ENCODE peak calls at places on chromosomes 5 and 9, in nine cellular contexts. P, D, U, Q, N, V, M, Z and T are unnamed samples.
A peak's percentile ranks its signal among the peaks of the same experiment; 100 is the strongest.

GRCh38 chr9:129539446-129539845 is 81.5 kb downstream of the C9orf50 start:
- DNase-seq in P (no peak), D (no peak), U (no peak), Q (no peak), N (no peak), V (no peak), M (no peak), Z (no peak), T (no peak)

GRCh38 chr9:35226685-35227084 is 64.9 kb downstream of the UNC13B start:
- DNase-seq in P (no peak), D (no peak), U (no peak), Q (no peak), N (no peak), V (no peak), M (no peak), Z (no peak), T (no peak)

GRCh38 chr9:33924978-33925797 is 108.2 kb downstream of the UBE2R2 start:
- DNase-seq in P (peak; percentile 61), D (no peak), U (no peak), Q (no peak), N (no peak), V (peak; percentile 16), M (no peak), Z (peak; percentile 70), T (peak; percentile 67)

GRCh38 chr9:93577045-93577939 is 908 bp downstream of the PHF2 start:
- DNase-seq in P (peak; percentile 24), D (no peak), U (peak; percentile 91), Q (peak; percentile 57), N (peak; percentile 90), V (no peak), M (peak; percentile 83), Z (peak; percentile 84), T (peak; percentile 31)

GRCh38 chr5:139708877-139709586 is 60.9 kb downstream of the CXXC5 start:
- DNase-seq in P (peak; percentile 29), D (no peak), U (peak; percentile 91), Q (peak; percentile 50), N (peak; percentile 87), V (no peak), M (no peak), Z (peak; percentile 94), T (peak; percentile 57)

GRCh38 chr5:7146886-7147285 is 249.1 kb upstream of the ADCY2 start:
- DNase-seq in P (no peak), D (no peak), U (no peak), Q (no peak), N (no peak), V (no peak), M (no peak), Z (no peak), T (peak; percentile 50)

GRCh38 chr9:31335529-31336234 is 1048.8 kb upstream of the ACO1 start:
- DNase-seq in P (peak; percentile 75), D (no peak), U (no peak), Q (no peak), N (no peak), V (no peak), M (no peak), Z (no peak), T (no peak)

GRCh38 chr9:123548749-123549545 is 192.9 kb downstream of the CRB2 start:
- DNase-seq in P (peak; percentile 38), D (no peak), U (no peak), Q (no peak), N (no peak), V (no peak), M (no peak), Z (no peak), T (no peak)

GRCh38 chr5:160792281-160792680 is 59.7 kb downstream of the ATP10B start:
- DNase-seq in P (no peak), D (no peak), U (no peak), Q (no peak), N (no peak), V (no peak), M (no peak), Z (no peak), T (no peak)

GRCh38 chr5:141421489-141421855 is 621 bp downstream of the PCDHGA11 start:
- DNase-seq in P (no peak), D (no peak), U (no peak), Q (no peak), N (no peak), V (no peak), M (no peak), Z (no peak), T (no peak)

GRCh38 chr5:141422742-141423291 is 2.0 kb downstream of the PCDHGA11 start:
- DNase-seq in P (no peak), D (no peak), U (peak; percentile 59), Q (no peak), N (no peak), V (no peak), M (no peak), Z (no peak), T (no peak)

GRCh38 chr5:141419074-141419880 is 1.6 kb upstream of the PCDHGA11 start:
- DNase-seq in P (no peak), D (no peak), U (peak; percentile 78), Q (no peak), N (no peak), V (no peak), M (no peak), Z (no peak), T (no peak)

DNA sequence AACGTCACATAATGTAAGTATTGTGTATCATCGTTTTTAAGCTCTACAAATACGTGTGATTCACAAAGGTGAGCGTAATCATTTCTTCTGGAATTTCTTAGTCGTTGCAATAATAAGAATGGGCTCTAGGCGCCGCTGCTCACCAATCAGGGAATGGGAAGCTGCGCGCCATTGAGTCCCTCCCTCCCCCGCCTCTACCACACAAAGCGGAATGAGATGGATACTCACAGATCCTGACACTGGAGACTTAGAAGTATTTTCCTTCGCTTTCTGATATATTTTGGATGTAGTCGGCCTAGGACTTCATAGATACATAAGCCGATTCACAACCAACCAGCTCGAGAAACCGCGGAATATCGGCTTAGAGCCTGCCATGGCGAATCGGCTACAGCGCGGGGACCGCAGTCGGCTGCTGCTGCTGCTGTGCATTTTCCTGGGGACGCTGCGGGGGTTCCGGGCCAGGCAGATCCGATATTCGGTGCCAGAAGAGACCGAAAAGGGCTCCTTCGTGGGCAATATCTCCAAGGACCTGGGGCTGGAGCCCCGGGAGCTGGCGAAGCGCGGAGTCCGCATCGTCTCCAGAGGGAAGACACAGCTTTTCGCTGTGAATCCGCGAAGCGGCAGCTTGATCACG is at the start of gene PCDHGA11:
- DNase-seq in P (peak; percentile 78), D (no peak), U (peak; percentile 77), Q (no peak), N (no peak), V (peak; percentile 4), M (no peak), Z (no peak), T (no peak)
- H3K9me3 ChIP-seq in P (peaks cover 8% of the 10 kb centered on the region), D (peaks cover 14% of the 10 kb centered on the region), U (peaks cover 67% of the 10 kb centered on the region), Q (peaks cover 100% of the 10 kb centered on the region), N (peaks cover 2% of the 10 kb centered on the region), V (peaks cover 4% of the 10 kb centered on the region), M (peaks cover 64% of the 10 kb centered on the region), Z (peaks cover 22% of the 10 kb centered on the region), T (peaks cover 98% of the 10 kb centered on the region)

DNA sequence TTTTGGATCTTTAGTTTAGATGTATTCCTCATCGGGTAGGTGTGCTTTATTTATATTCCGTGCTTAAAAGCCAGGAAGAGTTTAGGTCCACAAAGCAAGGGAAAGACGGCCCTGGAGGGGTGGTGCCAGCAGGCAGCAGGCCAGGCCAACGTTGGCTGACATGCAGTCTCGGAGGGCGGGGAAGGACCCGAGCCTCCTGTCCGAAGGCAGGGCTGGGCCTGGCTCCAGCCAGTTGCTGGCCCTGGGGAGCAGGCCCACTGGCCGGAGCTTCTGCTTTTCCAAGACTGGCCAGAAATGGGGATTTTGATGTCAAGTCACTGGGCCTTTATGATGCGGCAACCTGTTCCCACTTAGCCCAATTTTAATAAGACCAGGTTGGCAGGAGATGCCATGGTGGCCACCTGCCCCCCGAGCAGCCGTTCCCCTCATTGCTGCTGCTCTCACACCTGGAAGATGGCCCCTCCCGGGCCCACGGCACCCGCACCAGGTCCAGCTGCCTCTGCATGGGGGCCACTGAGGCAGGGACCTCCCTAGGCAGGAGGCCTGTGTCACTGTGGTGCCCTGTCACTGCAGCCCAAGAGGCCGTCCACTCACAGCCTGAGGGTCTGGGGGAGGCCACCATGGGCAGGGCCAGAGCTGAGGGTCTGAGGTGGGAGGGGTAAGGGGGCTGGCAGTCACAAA is 23.2 kb downstream of the LPCAT1 start:
- DNase-seq in P (no peak), D (no peak), U (peak; percentile 91), Q (no peak), N (no peak), V (no peak), M (no peak), Z (no peak), T (peak; percentile 70)
- TF ChIP-seq POLR2AphosphoS5 in P (no peak), D (no peak), U (no peak), Q (no peak), N (peak; percentile 60), V (no peak), M (no peak), Z (no peak), T (no peak)

DNA sequence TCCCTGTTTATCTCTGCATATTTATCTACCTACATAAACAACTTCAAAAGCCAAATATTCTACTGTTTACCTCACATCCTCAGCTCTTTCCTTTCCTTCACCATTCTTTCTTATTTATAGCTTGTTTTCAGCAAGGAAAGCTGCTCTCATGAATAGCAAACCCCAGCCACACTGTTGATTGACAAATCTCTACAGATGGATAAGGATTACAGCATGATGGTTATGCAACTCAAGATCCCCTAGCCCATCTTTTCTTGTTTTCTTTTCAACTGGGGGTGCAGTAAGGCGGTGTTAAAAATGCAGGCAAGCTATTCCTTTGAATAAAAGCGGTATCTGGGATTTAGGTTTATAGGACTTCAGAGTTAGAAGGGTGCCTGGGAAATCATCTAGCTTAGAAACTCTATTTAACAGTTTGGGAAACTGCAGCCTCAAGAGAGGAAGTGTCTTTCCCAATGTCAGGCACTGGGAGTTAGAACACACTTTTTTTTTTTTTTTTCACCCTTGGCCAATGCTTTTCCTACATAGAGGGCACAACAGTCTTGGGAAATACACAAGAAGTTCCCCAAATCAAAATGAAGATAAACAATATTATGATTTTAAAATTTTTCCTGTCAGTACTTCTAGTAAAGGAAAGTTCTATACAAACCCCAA is 2.7 kb downstream of the SPARC start:
- DNase-seq in P (peak; percentile 25), D (no peak), U (no peak), Q (no peak), N (no peak), V (no peak), M (no peak), Z (no peak), T (no peak)
- H3K27ac ChIP-seq in P (peak overlapping the region; percentile 84), D (peak overlapping the region; percentile 71), U (peak overlapping the region; percentile 78), Q (peak overlapping the region; percentile 87), N (peak overlapping the region; percentile 82), V (no peak overlapping the region), M (peak overlapping the region; percentile 82), Z (peak overlapping the region; percentile 97), T (peak overlapping the region; percentile 83)

GRCh38 chr9:14058078-14058688 is 255.8 kb downstream of the NFIB start:
- DNase-seq in P (no peak), D (no peak), U (no peak), Q (no peak), N (no peak), V (no peak), M (no peak), Z (peak; percentile 47), T (no peak)

GRCh38 chr9:14066032-14066431 is 247.9 kb downstream of the NFIB start:
- DNase-seq in P (no peak), D (no peak), U (no peak), Q (no peak), N (no peak), V (no peak), M (no peak), Z (no peak), T (no peak)

GRCh38 chr9:14063799-14064198 is 250.1 kb downstream of the NFIB start:
- DNase-seq in P (no peak), D (no peak), U (no peak), Q (no peak), N (no peak), V (no peak), M (no peak), Z (no peak), T (no peak)

GRCh38 chr9:14062449-14063187 is 251.3 kb downstream of the NFIB start:
- DNase-seq in P (peak; percentile 45), D (no peak), U (no peak), Q (no peak), N (no peak), V (no peak), M (no peak), Z (peak; percentile 53), T (no peak)

GRCh38 chr9:14061921-14062320 is 252.0 kb downstream of the NFIB start:
- DNase-seq in P (no peak), D (no peak), U (no peak), Q (no peak), N (no peak), V (no peak), M (no peak), Z (no peak), T (no peak)
- H3K9me3 ChIP-seq in P (no peaks in the 10 kb centered on the region), D (no peaks in the 10 kb centered on the region), U (no peaks in the 10 kb centered on the region), Q (no peaks in the 10 kb centered on the region), N (no peaks in the 10 kb centered on the region), V (no peaks in the 10 kb centered on the region), M (no peaks in the 10 kb centered on the region), Z (no peaks in the 10 kb centered on the region), T (no peaks in the 10 kb centered on the region)